ENCODE peak calls at places on chromosomes 16 and 17, in ten cellular contexts. W is GM12892, L is esophagus muscularis mucosa, J is endothelial cell of umbilical vein, I is HCT116, B is suprapubic skin, O is upper lobe of left lung, Q is stomach, X is H1, K is sigmoid colon. Z is an unnamed sample.

GRCh38 chr16:68612996-68613395 is 32.1 kb upstream of the CDH3 start:
- DNase-seq in W (no peak), L (no peak), J (no peak), I (no peak), B (no peak), O (no peak), Q (no peak), X (no peak), K (no peak), Z (no peak)

GRCh38 chr17:29119265-29119664 is 60.9 kb downstream of the MYO18A start:
- DNase-seq in W (no peak), L (no peak), J (no peak), I (no peak), B (no peak), O (no peak), Q (no peak), X (no peak), K (no peak), Z (no peak)

GRCh38 chr16:17305694-17306093 is 165.1 kb downstream of the XYLT1 start:
- DNase-seq in W (peak), L (no peak), J (no peak), I (no peak), B (no peak), O (no peak), Q (no peak), X (no peak), K (no peak), Z (no peak)

GRCh38 chr17:1588781-1589585 is 26.4 kb upstream of the PITPNA start:
- DNase-seq in W (no peak), L (no peak), J (no peak), I (no peak), B (no peak), O (peak), Q (no peak), X (no peak), K (no peak), Z (no peak)

GRCh38 chr16:77898671-77899211 is 110.4 kb downstream of the VAT1L start:
- DNase-seq in W (no peak), L (no peak), J (no peak), I (no peak), B (no peak), O (no peak), Q (no peak), X (no peak), K (no peak), Z (no peak)

GRCh38 chr16:22946433-22946832 is 132.5 kb downstream of the HS3ST2 start:
- DNase-seq in W (no peak), L (no peak), J (no peak), I (no peak), B (no peak), O (no peak), Q (no peak), X (no peak), K (no peak), Z (no peak)

GRCh38 chr17:81547614-81547982 is 4.6 kb downstream of the FAAP100 start:
- DNase-seq in W (no peak), L (no peak), J (no peak), I (no peak), B (no peak), O (peak), Q (no peak), X (no peak), K (no peak), Z (no peak)

GRCh38 chr17:32276217-32276616 is 10.6 kb downstream of the RHBDL3 start:
- DNase-seq in W (no peak), L (no peak), J (no peak), I (no peak), B (no peak), O (no peak), Q (no peak), X (no peak), K (no peak), Z (no peak)

GRCh38 chr16:71367243-71367976 is 8.9 kb downstream of the CALB2 start:
- DNase-seq in W (peak), L (no peak), J (peak), I (peak), B (no peak), O (no peak), Q (peak), X (peak), K (no peak), Z (peak)

GRCh38 chr17:76772842-76773521 is 35.1 kb downstream of the MFSD11 start:
- DNase-seq in W (no peak), L (no peak), J (peak), I (peak), B (no peak), O (no peak), Q (no peak), X (no peak), K (no peak), Z (no peak)

GRCh38 chr16:56382459-56382858 is 42.9 kb downstream of the AMFR start:
- DNase-seq in W (no peak), L (no peak), J (no peak), I (no peak), B (no peak), O (no peak), Q (no peak), X (no peak), K (no peak), Z (no peak)

GRCh38 chr17:40355123-40355803 is 9.3 kb downstream of the GJD3 start:
- DNase-seq in W (peak), L (no peak), J (peak), I (no peak), B (peak), O (peak), Q (peak), X (peak), K (peak), Z (peak)

GRCh38 chr17:9432867-9433495 is 142.6 kb downstream of the STX8 start:
- DNase-seq in W (no peak), L (no peak), J (no peak), I (no peak), B (no peak), O (no peak), Q (no peak), X (no peak), K (no peak), Z (no peak)

GRCh38 chr17:31394544-31394943 is 3.1 kb downstream of the RAB11FIP4 start:
- DNase-seq in W (no peak), L (no peak), J (peak), I (no peak), B (peak), O (no peak), Q (peak), X (peak), K (no peak), Z (peak)

GRCh38 chr17:9132291-9132690 is 111.0 kb downstream of the NTN1 start:
- DNase-seq in W (no peak), L (no peak), J (no peak), I (no peak), B (no peak), O (no peak), Q (no peak), X (no peak), K (no peak), Z (no peak)

GRCh38 chr16:76650579-76650978 is 373.4 kb downstream of the CNTNAP4 start:
- DNase-seq in W (no peak), L (no peak), J (no peak), I (no peak), B (no peak), O (no peak), Q (no peak), X (no peak), K (no peak), Z (no peak)

GRCh38 chr17:7034955-7035590 is 742 bp upstream of the SLC16A13 start:
- DNase-seq in W (no peak), L (no peak), J (peak), I (no peak), B (no peak), O (no peak), Q (no peak), X (no peak), K (no peak), Z (no peak)

GRCh38 chr16:88810868-88811599 is 694 bp downstream of the APRT start:
- DNase-seq in W (peak), L (no peak), J (peak), I (peak), B (no peak), O (peak), Q (peak), X (no peak), K (peak), Z (peak)

DNA sequence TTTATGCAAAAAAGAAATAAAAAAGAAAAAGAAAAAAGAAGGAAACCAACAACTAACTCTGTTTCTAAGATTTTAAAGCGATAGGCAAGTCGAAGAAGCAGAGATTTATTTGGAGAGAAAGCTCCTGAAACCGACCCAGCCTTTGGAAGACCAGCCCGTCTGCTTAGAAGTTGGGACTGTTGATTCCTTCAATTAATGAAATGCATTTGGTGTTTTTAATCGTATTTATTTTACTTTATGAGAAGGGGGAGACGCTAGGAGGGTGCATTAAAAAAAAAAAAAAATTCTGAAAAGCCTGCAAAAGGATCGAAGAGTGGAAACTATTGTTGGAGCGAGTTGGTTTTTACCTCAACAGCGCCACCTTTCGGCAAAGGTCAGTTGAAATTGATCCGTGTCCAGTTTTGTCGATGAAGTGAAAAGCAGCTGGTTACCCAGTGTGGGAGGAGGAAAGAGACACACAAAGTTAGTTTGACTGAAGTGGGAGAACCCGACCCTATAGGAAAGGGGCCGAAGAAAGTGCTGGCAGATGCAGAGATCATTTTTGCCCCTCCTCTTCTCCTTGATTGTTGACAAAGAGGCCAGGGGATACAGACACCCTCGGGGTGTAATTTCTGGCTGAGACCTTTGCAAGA is 1.6 kb upstream of the MAF start:
- DNase-seq in W (no peak), L (peak), J (peak), I (no peak), B (peak), O (no peak), Q (peak), X (peak), K (peak), Z (peak)
- TF ChIP-seq POLR2AphosphoS5 in W (no peak), L (peak), J (no peak), I (no peak), B (no peak), O (no peak), Q (no peak), X (no peak), K (no peak), Z (no peak)

GRCh38 chr16:85809645-85810044 is 10.2 kb downstream of the COX4I1 start:
- DNase-seq in W (no peak), L (no peak), J (no peak), I (no peak), B (no peak), O (no peak), Q (no peak), X (no peak), K (no peak), Z (no peak)
- TF ChIP-seq POLR2A in W (no peak), L (no peak), J (no peak), I (no peak), B (no peak), O (no peak), Q (no peak), X (no peak), K (no peak), Z (no peak)

DNA sequence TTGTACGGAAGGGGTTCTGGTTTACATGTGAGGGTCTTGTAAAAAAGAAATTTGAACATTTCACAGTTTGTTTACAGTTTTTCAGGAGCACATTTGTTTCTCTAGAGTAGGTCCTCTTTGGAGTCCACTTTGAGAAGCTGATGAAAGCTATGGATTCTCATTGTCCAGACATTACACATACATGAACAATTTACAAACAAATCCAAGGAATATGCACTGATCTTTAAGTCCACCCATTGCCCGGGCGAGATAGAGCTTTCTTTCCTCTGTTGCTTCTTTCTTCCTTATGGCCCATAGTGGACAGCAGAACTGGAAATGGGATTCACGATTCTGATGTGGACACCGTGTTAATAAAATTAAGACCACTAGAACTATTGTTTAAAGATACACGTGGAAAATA is 1.9 kb downstream of the DCAF7 start:
- DNase-seq in W (no peak), L (no peak), J (peak), I (no peak), B (no peak), O (no peak), Q (peak), X (no peak), K (no peak), Z (no peak)
- TF ChIP-seq POLR2AphosphoS5 in W (no peak), L (no peak), J (no peak), I (no peak), B (no peak), O (no peak), Q (no peak), X (no peak), K (no peak), Z (no peak)

GRCh38 chr17:3636154-3636907 is at the start of the genes CTNS and SHPK:
- DNase-seq in W (peak), L (peak), J (peak), I (peak), B (peak), O (peak), Q (peak), X (peak), K (peak), Z (peak)
- TF ChIP-seq POLR2A in W (peak), L (peak), J (peak), I (peak), B (no peak), O (peak), Q (peak), X (peak), K (peak), Z (peak)

Z was measured in GM12891.